ENCODE peak calls at places on chromosome 15, in seven cellular contexts. U, Q, L, H, B, N and J are unnamed samples.

GRCh38 chr15:68447209-68447608 is 15.2 kb upstream of the ITGA11 start:
- DNase-seq in U (no peak), Q (no peak), L (no peak), H (no peak), B (no peak), N (no peak), J (no peak)

GRCh38 chr15:53644681-53645080 is 114.8 kb downstream of the WDR72 start:
- DNase-seq in U (no peak), Q (no peak), L (no peak), H (no peak), B (no peak), N (peak; percentile 14), J (no peak)

GRCh38 chr15:46855388-46855787 is 861.9 kb upstream of the SEMA6D start:
- DNase-seq in U (no peak), Q (no peak), L (no peak), H (no peak), B (no peak), N (no peak), J (no peak)

GRCh38 chr15:49421991-49422390 is 1.1 kb upstream of the FGF7 start:
- DNase-seq in U (peak; percentile 40), Q (no peak), L (peak; percentile 13), H (peak; percentile 90), B (peak; percentile 77), N (peak; percentile 25), J (peak; percentile 73)

GRCh38 chr15:28955160-28955502 is 69.4 kb downstream of the APBA2 start:
- DNase-seq in U (no peak), Q (no peak), L (no peak), H (no peak), B (peak; percentile 98), N (peak; percentile 26), J (no peak)

GRCh38 chr15:78841307-78841706 is 30.0 kb upstream of the ADAMTS7 start:
- DNase-seq in U (no peak), Q (no peak), L (no peak), H (no peak), B (no peak), N (no peak), J (no peak)

GRCh38 chr15:46365612-46366011 is 730.8 kb downstream of the SQOR start:
- DNase-seq in U (no peak), Q (no peak), L (no peak), H (peak; percentile 39), B (peak; percentile 48), N (no peak), J (no peak)

GRCh38 chr15:87716422-87716821 is 540.1 kb downstream of the NTRK3 start:
- DNase-seq in U (no peak), Q (no peak), L (no peak), H (no peak), B (no peak), N (no peak), J (no peak)

GRCh38 chr15:77402740-77403379 is 17.0 kb downstream of the PEAK1 start:
- DNase-seq in U (no peak), Q (no peak), L (no peak), H (no peak), B (peak; percentile 82), N (no peak), J (no peak)